ENCODE peak calls at places on chromosome 22, in four cellular contexts. A, H, P and R are unnamed samples.

GRCh38 chr22:23398701-23399366 is 181.3 kb downstream of the IGLL1 start:
- DNase-seq in A (no peak), H (no peak), P (no peak), R (no peak)

GRCh38 chr22:35311551-35311999 is 11.9 kb downstream of the TOM1 start:
- DNase-seq in A (no peak), H (no peak), P (no peak), R (no peak)

GRCh38 chr22:20422965-20423635 is 14.5 kb downstream of the SCARF2 start:
- DNase-seq in A (no peak), H (no peak), P (no peak), R (no peak)

GRCh38 chr22:18987765-18988164 is 51.7 kb upstream of the PRODH start:
- DNase-seq in A (no peak), H (no peak), P (peak; percentile 43), R (peak; percentile 77)

GRCh38 chr22:29782061-29782845 is 15.1 kb downstream of the UQCR10 start:
- DNase-seq in A (peak; percentile 46), H (no peak), P (no peak), R (no peak)

GRCh38 chr22:32842486-32842885 is 41.0 kb downstream of the TIMP3 start:
- DNase-seq in A (peak; percentile 48), H (no peak), P (no peak), R (no peak)

GRCh38 chr22:32909561-32910348 is 108.2 kb downstream of the TIMP3 start:
- DNase-seq in A (no peak), H (no peak), P (no peak), R (no peak)

GRCh38 chr22:18070556-18071306 is 7.1 kb upstream of the PEX26 start:
- DNase-seq in A (no peak), H (no peak), P (no peak), R (no peak)

GRCh38 chr22:17117400-17117799 is 3.8 kb downstream of the TMEM121B start:
- DNase-seq in A (no peak), H (no peak), P (no peak), R (no peak)

GRCh38 chr22:44453441-44454112 is 44.5 kb downstream of the RTL6 start:
- DNase-seq in A (no peak), H (no peak), P (no peak), R (no peak)

DNA sequence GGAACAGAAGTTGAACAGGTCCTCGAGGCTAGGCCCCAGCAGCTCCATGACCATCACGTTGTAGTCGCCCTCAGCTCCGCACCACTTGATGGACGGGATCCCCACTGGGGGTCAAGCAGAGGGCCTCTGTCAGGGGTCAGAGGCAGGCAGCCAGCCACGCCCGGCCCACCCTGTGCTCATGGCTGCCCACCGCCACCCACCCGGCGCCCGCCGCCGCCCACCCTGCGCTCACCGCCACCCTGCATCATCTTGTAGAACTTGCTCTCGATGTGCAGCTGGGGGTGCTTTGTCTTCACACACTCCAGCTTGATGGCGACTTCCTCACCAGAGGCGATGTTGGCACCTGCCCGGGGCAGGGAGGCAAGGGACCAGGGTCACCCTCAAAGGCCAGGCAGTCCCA is 14.3 kb downstream of the CSNK1E start:
- DNase-seq in A (no peak), H (no peak), P (no peak), R (no peak)
- H3K4ac ChIP-seq in A (no peak overlapping the region), H (no peak overlapping the region), P (no peak overlapping the region), R (no peak overlapping the region)

GRCh38 chr22:22094514-22094913 is 111.9 kb upstream of the TOP3B start:
- DNase-seq in A (no peak), H (no peak), P (no peak), R (no peak)

GRCh38 chr22:22092101-22092500 is 109.5 kb upstream of the TOP3B start:
- DNase-seq in A (no peak), H (no peak), P (no peak), R (no peak)

GRCh38 chr22:22093743-22094142 is 111.2 kb upstream of the TOP3B start:
- DNase-seq in A (peak; percentile 25), H (no peak), P (no peak), R (no peak)

GRCh38 chr22:22091400-22091878 is 108.9 kb upstream of the TOP3B start:
- DNase-seq in A (no peak), H (no peak), P (no peak), R (no peak)

GRCh38 chr22:22092974-22093373 is 110.4 kb upstream of the TOP3B start:
- DNase-seq in A (no peak), H (no peak), P (no peak), R (no peak)
- H3K18ac ChIP-seq in A (peak overlapping the region; percentile 92), H (no peak overlapping the region), P (no peak overlapping the region), R (no peak overlapping the region)

DNA sequence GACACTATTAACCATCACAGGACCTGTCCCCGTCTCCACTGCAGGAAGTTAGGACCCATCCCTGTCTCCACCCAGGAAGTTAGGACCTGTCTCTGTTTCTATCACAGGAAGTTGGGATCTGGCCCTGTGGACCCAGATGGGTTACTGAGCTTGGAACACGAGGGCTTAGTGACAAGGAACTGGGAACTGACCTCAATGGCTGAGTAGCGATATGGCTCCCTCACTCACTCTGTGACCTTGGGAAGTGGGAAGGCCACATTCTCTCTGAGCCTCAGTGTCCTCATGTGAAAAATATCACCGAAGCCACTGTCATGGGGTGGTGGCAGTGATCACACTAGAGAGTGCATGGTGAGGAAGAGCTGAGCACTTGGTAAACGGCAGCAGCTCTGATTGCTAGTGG is 59.4 kb downstream of the FBLN1 start:
- DNase-seq in A (no peak), H (no peak), P (no peak), R (no peak)
- H3K4ac ChIP-seq in A (no peak overlapping the region), H (no peak overlapping the region), P (no peak overlapping the region), R (no peak overlapping the region)

GRCh38 chr22:42528591-42529307 is 9.2 kb upstream of the RRP7A start:
- DNase-seq in A (no peak), H (no peak), P (no peak), R (no peak)
- H3K18ac ChIP-seq in A (no peak overlapping the region), H (no peak overlapping the region), P (no peak overlapping the region), R (no peak overlapping the region)

DNA sequence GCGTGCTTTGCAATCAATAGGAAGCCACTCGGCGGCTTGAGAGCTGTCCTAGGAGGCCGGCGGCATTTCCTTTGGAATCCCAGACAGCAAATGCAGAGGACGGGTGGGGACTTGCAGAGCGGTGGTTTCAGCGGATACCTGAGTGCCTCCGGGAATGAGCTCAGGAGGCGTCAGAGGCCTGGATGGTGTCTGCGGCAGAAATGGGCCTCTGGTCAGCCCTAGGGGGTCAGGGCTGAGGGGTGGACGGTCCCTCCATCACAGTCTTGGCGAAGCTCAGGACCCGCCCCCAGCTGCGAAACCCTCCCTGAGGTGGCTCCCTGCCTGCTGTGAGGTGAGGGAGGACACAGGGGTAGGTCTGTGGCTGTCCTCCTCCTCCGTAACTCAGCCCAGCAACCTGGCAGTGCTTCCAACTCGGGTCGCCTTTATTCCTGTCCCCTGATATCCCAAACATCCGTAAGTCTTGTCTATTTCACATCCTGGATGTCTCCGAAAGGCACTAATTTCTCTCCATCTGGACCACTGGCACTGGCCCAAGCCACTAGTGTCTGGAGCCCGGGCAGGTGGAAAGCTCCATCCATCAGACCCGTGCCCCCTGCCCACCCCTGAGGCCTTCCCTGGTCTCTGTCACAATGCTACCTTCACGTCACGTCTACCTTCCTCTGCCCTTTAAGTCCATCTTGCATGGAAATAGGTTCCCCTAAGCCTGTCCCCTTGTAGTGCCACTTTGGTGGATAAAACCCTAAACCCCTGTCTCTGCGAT is 686.6 kb downstream of the BRD1 start:
- DNase-seq in A (no peak), H (no peak), P (no peak), R (peak; percentile 44)
- H3K4ac ChIP-seq in A (no peak overlapping the region), H (no peak overlapping the region), P (no peak overlapping the region), R (no peak overlapping the region)

GRCh38 chr22:25154686-25154999 is 45.0 kb upstream of the CRYBB3 start:
- DNase-seq in A (no peak), H (no peak), P (no peak), R (no peak)
- H3K18ac ChIP-seq in A (no peak overlapping the region), H (no peak overlapping the region), P (no peak overlapping the region), R (no peak overlapping the region)

DNA sequence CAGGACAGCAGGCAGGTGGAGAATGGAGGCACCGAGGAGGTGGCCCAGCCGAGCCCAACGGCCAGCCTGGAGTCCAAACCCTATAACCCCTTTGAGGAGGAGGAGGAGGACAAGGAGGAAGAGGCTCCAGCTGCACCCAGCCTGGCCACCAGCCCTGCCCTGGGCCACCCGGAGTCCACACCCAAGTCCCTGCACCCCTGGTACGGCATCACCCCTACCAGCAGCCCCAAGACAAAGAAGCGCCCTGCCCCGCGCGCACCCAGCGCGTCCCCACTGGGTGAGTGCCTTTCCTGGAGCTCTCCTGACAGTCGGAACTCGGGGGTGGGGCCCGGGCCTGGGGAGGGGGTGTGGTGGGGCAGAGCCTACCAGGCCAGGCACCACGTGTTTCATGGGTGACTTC is 19.7 kb downstream of the MICALL1 start:
- DNase-seq in A (no peak), H (no peak), P (no peak), R (no peak)
- H3K4ac ChIP-seq in A (no peak overlapping the region), H (no peak overlapping the region), P (no peak overlapping the region), R (no peak overlapping the region)

DNA sequence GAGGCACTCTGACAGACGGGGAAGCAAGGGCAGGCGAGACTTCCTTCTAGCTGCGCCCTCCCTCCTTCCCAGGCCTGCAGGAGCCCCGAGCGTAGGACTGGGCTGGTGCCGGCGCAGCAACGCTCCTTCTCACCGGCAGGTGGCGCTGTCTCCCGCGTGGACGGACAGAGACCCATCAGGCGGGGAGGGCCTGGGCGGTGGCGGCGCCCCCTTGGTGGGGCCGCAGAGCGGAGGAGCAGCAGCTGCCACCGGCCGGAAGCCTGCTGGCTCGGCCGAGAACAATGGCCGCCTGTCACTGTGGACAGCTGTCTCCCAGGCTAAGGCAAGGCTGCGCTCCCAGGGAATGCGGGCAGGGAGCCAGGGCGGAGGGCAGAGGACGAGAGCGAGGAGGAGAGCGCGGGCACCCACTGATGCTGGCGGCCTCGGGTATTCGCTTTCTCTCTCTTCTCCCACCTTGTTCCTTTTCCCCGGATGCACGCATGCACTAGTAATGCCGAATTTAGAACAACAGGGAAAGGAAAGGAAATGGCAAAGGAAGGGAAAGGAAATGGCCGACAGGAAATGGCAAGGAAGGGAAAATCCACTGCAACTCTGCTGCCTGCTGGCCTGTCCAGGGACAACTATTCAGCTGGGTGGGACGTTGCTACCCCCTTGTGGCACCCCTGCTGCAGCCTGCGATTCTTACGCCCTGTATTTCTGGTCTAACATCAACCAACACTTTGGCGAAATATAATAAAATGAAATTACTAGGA is 14.4 kb downstream of the PPM1F start:
- DNase-seq in A (peak; percentile 83), H (peak; percentile 90), P (peak; percentile 75), R (peak; percentile 93)
- H3K18ac ChIP-seq in A (peak overlapping the region; percentile 89), H (peak overlapping the region; percentile 90), P (peak overlapping the region; percentile 95), R (peak overlapping the region; percentile 4)

GRCh38 chr22:38569972-38570840 is at the start of gene DMC1:
- DNase-seq in A (peak; percentile 69), H (peak; percentile 93), P (peak; percentile 85), R (peak; percentile 97)
- H3K4ac ChIP-seq in A (peak within 1 kb of the TSS; percentile 22), H (no peak within 1 kb of the TSS), P (peak within 1 kb of the TSS; percentile 94), R (peak within 1 kb of the TSS; percentile 22)

DNA sequence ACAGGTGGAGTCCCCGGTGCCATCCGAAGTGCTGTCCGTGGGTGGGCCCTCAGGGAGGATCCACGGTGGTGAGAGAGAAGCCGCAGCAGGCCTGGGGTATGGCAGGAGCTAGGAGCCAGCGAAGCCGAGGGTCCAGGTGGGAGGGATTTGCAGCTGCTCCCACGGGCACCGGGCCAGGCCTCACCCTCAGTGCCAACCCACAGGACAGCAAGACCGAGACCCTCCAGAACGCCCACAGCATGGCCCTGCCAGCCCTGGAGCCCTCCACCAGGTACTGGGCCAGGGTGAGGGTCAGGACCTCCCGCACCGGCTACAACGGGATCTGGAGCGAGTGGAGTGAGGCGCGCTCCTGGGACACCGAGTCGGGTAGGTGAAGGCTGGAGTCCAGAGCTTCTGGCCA is 20.2 kb downstream of the CSF2RB start:
- DNase-seq in A (no peak), H (no peak), P (no peak), R (peak; percentile 24)
- H3K18ac ChIP-seq in A (no peak overlapping the region), H (no peak overlapping the region), P (no peak overlapping the region), R (no peak overlapping the region)